ENCODE peak calls at places on chromosomes 12 and 14, in eight cellular contexts. O is A549, U is HepG2, Z is HCT116, F is K562, N is GM12878, J is H1, B is SK-N-SH. M is an unnamed sample.
A peak's percentile ranks its signal among the peaks of the same experiment; 100 is the strongest.

GRCh38 chr12:107277850-107278249 is 184.5 kb upstream of the CRY1 start:
- DNase-seq in O (no peak), U (no peak), Z (no peak), F (no peak), N (no peak), J (no peak), B (no peak), M (peak; percentile 81)

GRCh38 chr14:101062611-101063010 is 159.1 kb upstream of the RTL1 start:
- DNase-seq in O (no peak), U (no peak), Z (no peak), F (no peak), N (no peak), J (no peak), B (no peak), M (peak; percentile 94)

GRCh38 chr14:100222219-100223093 is 16.5 kb upstream of the YY1 start:
- DNase-seq in O (no peak), U (no peak), Z (no peak), F (no peak), N (no peak), J (no peak), B (no peak), M (peak; percentile 33)

GRCh38 chr14:74475678-74476077 is 17.4 kb downstream of the NPC2 start:
- DNase-seq in O (no peak), U (no peak), Z (no peak), F (no peak), N (no peak), J (no peak), B (no peak), M (no peak)

GRCh38 chr12:57105011-57105753 is 6.0 kb downstream of the STAT6 start:
- DNase-seq in O (no peak), U (no peak), Z (no peak), F (no peak), N (no peak), J (no peak), B (peak; percentile 5), M (no peak)

GRCh38 chr12:5889381-5890047 is 55.5 kb downstream of the ANO2 start:
- DNase-seq in O (peak; percentile 70), U (peak; percentile 26), Z (peak; percentile 62), F (peak; percentile 15), N (no peak), J (peak; percentile 80), B (peak; percentile 39), M (no peak)

GRCh38 chr14:26389646-26390508 is 208.0 kb downstream of the NOVA1 start:
- DNase-seq in O (no peak), U (no peak), Z (no peak), F (no peak), N (no peak), J (no peak), B (no peak), M (no peak)

GRCh38 chr12:47808574-47809380 is 10.9 kb downstream of the HDAC7 start:
- DNase-seq in O (no peak), U (no peak), Z (no peak), F (peak; percentile 56), N (no peak), J (no peak), B (no peak), M (peak; percentile 60)

GRCh38 chr12:64097346-64098105 is 124.6 kb downstream of the KICS2 start:
- DNase-seq in O (no peak), U (no peak), Z (no peak), F (no peak), N (no peak), J (no peak), B (no peak), M (peak; percentile 59)

GRCh38 chr14:105857223-105857815 is 330.9 kb downstream of the TMEM121 start:
- DNase-seq in O (no peak), U (no peak), Z (no peak), F (no peak), N (no peak), J (no peak), B (no peak), M (no peak)

GRCh38 chr12:3073438-3074255 is 3.5 kb upstream of the TSPAN9 start:
- DNase-seq in O (peak; percentile 89), U (peak; percentile 71), Z (peak; percentile 72), F (peak; percentile 74), N (peak; percentile 37), J (peak; percentile 96), B (peak; percentile 90), M (peak; percentile 90)

GRCh38 chr14:84084056-84084590 is 1445.8 kb upstream of the FLRT2 start:
- DNase-seq in O (no peak), U (no peak), Z (no peak), F (no peak), N (no peak), J (no peak), B (no peak), M (no peak)

DNA sequence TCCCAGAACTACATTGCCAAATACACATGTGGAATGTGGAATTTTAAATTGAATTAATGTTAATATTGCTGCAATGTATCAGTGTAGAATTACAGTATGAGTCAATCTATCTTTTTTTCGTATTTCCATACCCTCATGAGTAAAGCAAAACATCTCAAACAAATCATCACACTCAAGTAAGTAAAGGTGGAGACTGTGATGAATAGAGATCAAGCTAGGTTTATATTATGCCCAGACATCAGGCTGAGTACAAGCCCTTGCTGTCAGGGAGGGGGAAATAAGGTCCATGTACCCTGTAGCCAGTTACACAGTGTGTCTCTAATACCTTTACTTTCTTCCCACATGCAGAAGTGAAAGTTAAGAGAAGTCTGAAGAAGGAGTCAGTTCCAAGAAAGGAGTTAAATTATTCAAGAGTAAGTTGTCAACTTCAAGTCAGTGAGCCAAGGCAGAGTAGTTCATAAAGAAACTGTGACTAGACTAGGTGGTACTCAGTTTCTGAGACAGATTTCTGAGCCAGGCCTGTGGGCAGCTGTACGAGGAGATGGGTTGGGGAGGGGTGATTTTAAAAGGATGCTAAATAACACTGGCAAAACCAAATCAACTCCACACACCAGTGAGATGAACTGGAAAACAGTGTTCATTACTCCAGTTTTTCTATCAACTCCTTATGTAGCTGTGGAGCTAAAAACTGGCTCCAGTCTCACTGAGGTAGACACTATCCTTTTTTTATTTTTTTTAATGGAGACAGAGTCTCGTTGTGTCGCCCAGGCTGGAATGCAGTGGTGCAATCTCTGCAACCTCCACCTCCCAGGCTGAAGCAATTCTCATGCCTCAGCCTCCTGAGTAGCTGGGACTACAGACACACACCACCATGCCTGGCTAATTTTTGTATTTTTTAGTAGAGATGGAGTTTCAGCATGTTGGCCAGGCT is 23.8 kb upstream of the STK38L start:
- DNase-seq in O (no peak), U (no peak), Z (no peak), F (no peak), N (peak; percentile 90), J (no peak), B (no peak), M (no peak)
- H3K4me3 ChIP-seq in O (no peak overlapping the region), U (no peak overlapping the region), Z (no peak overlapping the region), F (no peak overlapping the region), N (no peak overlapping the region), J (no peak overlapping the region), B (no peak overlapping the region), M (no peak overlapping the region)

GRCh38 chr14:63726499-63726898 is 1.4 kb downstream of the SGPP1 start:
- DNase-seq in O (no peak), U (peak; percentile 17), Z (no peak), F (no peak), N (no peak), J (no peak), B (no peak), M (peak; percentile 26)

GRCh38 chr14:63725786-63726185 is 2.1 kb downstream of the SGPP1 start:
- DNase-seq in O (no peak), U (no peak), Z (no peak), F (no peak), N (no peak), J (no peak), B (peak; percentile 16), M (peak; percentile 11)

GRCh38 chr14:63730659-63731058 is 2.8 kb upstream of the SGPP1 start:
- DNase-seq in O (no peak), U (no peak), Z (no peak), F (no peak), N (no peak), J (no peak), B (no peak), M (no peak)

GRCh38 chr14:63727231-63727735 is 582 bp downstream of the SGPP1 start:
- DNase-seq in O (peak; percentile 49), U (no peak), Z (no peak), F (peak; percentile 7), N (no peak), J (no peak), B (peak; percentile 82), M (peak; percentile 51)

DNA sequence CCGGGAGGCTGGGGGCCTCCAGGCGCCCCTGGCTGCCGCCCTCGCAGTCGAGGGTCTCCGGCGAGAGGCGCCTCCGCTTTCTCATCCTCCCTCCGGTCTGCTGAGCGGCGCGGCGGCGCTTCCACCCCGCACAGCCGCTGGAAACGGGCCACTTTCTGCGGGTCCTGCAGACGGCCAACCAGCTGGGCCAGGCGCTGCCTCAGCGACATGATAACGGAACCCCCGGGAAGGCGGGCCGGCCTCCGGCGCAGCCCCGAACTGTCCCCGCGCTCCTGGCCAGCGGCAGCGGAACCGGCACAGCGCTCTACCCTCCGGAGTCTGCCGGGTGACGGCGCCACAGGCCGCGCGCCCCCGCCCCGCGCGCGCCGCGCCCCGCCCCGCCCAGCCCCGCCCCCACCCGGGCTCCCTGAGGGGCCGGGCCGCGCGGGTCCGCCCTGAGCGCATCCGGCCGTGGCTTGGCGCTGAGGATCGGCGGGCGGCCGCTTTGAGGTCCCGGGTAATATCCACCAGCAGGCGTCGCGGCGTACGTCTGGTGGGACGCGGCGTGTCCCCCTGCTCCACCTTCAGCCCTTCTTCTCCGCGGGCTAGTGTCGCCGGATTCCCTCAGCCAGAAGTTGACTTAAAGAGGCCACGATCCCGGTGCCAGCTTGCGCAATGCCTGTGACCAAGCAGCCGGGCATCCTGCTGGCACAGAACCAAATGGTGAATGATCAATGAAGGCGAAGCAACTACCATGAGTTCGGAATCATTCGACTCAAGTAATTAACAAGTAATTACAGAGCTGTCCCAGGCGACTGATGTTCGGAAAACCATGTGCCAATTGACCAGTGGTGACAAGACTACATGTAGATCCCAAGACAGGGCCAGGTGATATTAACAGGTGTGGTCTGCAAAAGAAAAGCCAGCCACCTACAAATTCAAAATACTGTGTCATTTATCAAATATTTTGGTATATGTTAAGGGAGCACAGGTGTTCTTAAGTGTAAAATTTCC is at the start of gene SGPP1:
- DNase-seq in O (peak; percentile 85), U (peak; percentile 65), Z (peak; percentile 76), F (peak; percentile 90), N (no peak), J (peak; percentile 78), B (peak; percentile 97), M (peak; percentile 71)
- TF ChIP-seq MAX in O (peak; percentile 62), U (peak; percentile 64), Z (peak; percentile 70), F (no peak), N (no peak), J (no peak), B (no peak), M (no peak)

GRCh38 chr14:69650948-69651369 is 39.6 kb downstream of the SUSD6 start:
- DNase-seq in O (no peak), U (no peak), Z (no peak), F (no peak), N (no peak), J (no peak), B (no peak), M (peak; percentile 64)
- H3K27ac ChIP-seq in O (peak overlapping the region; percentile 45), U (no peak overlapping the region), Z (no peak overlapping the region), F (peak overlapping the region; percentile 80), N (peak overlapping the region; percentile 96), J (no peak overlapping the region), B (no peak overlapping the region), M (peak overlapping the region; percentile 30)

DNA sequence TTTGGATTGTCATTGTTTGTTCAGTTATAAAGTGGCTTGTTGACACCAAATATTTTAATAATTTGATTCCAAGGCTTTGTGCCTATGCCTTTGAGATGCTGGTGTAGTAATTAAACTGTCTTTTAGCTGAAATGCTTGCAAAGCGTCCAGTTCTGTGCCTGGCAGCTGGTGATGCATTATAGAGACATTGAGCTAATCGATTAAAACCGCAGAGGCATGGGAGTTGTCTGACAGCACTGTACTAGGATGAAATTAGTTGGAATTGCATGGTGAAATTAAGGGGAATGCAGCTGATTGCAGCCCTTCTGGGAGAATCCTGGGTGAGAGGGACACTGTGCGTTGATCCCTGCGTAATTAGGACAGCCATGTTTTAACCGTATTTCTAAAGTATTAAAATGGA is 343.5 kb downstream of the NPAS3 start:
- DNase-seq in O (no peak), U (no peak), Z (no peak), F (no peak), N (no peak), J (no peak), B (no peak), M (no peak)
- H3K4me3 ChIP-seq in O (no peak overlapping the region), U (no peak overlapping the region), Z (no peak overlapping the region), F (no peak overlapping the region), N (no peak overlapping the region), J (no peak overlapping the region), B (no peak overlapping the region), M (no peak overlapping the region)

M was measured in endothelial cell of umbilical vein.